ENCODE peak calls at places on chromosomes 12 and 14, in eight cellular contexts. One of them, this sample, is unnamed.

GRCh38 chr12:16499617-16500016 is 106.3 kb downstream of the LMO3 start:
- DNase-seq in lower leg skin: no peak
- DNase-seq in IMR-90: no peak
- DNase-seq in AG04450: no peak
- DNase-seq in WERI-Rb-1: no peak
- DNase-seq in ascending aorta: no peak
- DNase-seq in thyroid gland: no peak
- DNase-seq in heart right ventricle: no peak
- DNase-seq in this sample: no peak

GRCh38 chr12:115840159-115840558 is 437.3 kb downstream of the MED13L start:
- DNase-seq in lower leg skin: no peak
- DNase-seq in IMR-90: no peak
- DNase-seq in AG04450: no peak
- DNase-seq in WERI-Rb-1: no peak
- DNase-seq in ascending aorta: no peak
- DNase-seq in thyroid gland: no peak
- DNase-seq in heart right ventricle: no peak
- DNase-seq in this sample: no peak

GRCh38 chr12:58795825-58796224 is 124.5 kb downstream of the LRIG3 start:
- DNase-seq in lower leg skin: no peak
- DNase-seq in IMR-90: no peak
- DNase-seq in AG04450: no peak
- DNase-seq in WERI-Rb-1: no peak
- DNase-seq in ascending aorta: no peak
- DNase-seq in thyroid gland: no peak
- DNase-seq in heart right ventricle: no peak
- DNase-seq in this sample: no peak

GRCh38 chr14:51004352-51004800 is 60.1 kb upstream of the PYGL start:
- DNase-seq in lower leg skin: no peak
- DNase-seq in IMR-90: no peak
- DNase-seq in AG04450: no peak
- DNase-seq in WERI-Rb-1: no peak
- DNase-seq in ascending aorta: no peak
- DNase-seq in thyroid gland: peak
- DNase-seq in heart right ventricle: no peak
- DNase-seq in this sample: no peak

GRCh38 chr14:76531085-76531484 is 155.1 kb downstream of the ESRRB start:
- DNase-seq in lower leg skin: no peak
- DNase-seq in IMR-90: no peak
- DNase-seq in AG04450: no peak
- DNase-seq in WERI-Rb-1: no peak
- DNase-seq in ascending aorta: no peak
- DNase-seq in thyroid gland: no peak
- DNase-seq in heart right ventricle: no peak
- DNase-seq in this sample: no peak

GRCh38 chr14:34030864-34031263 is 80.0 kb upstream of the EGLN3 start:
- DNase-seq in lower leg skin: no peak
- DNase-seq in IMR-90: peak
- DNase-seq in AG04450: peak
- DNase-seq in WERI-Rb-1: no peak
- DNase-seq in ascending aorta: no peak
- DNase-seq in thyroid gland: no peak
- DNase-seq in heart right ventricle: peak
- DNase-seq in this sample: peak

GRCh38 chr14:100578552-100578951 is 8.7 kb downstream of the BEGAIN start:
- DNase-seq in lower leg skin: peak
- DNase-seq in IMR-90: peak
- DNase-seq in AG04450: no peak
- DNase-seq in WERI-Rb-1: no peak
- DNase-seq in ascending aorta: no peak
- DNase-seq in thyroid gland: no peak
- DNase-seq in heart right ventricle: no peak
- DNase-seq in this sample: no peak

GRCh38 chr14:103108749-103109207 is 14.3 kb downstream of the EXOC3L4 start:
- DNase-seq in lower leg skin: no peak
- DNase-seq in IMR-90: peak
- DNase-seq in AG04450: no peak
- DNase-seq in WERI-Rb-1: peak
- DNase-seq in ascending aorta: no peak
- DNase-seq in thyroid gland: no peak
- DNase-seq in heart right ventricle: no peak
- DNase-seq in this sample: no peak

GRCh38 chr14:105855246-105855892 is 329.0 kb downstream of the TMEM121 start:
- DNase-seq in lower leg skin: peak
- DNase-seq in IMR-90: no peak
- DNase-seq in AG04450: no peak
- DNase-seq in WERI-Rb-1: no peak
- DNase-seq in ascending aorta: no peak
- DNase-seq in thyroid gland: no peak
- DNase-seq in heart right ventricle: peak
- DNase-seq in this sample: peak

GRCh38 chr12:121252712-121253345 is 42.9 kb downstream of the P2RX4 start:
- DNase-seq in lower leg skin: no peak
- DNase-seq in IMR-90: no peak
- DNase-seq in AG04450: no peak
- DNase-seq in WERI-Rb-1: no peak
- DNase-seq in ascending aorta: no peak
- DNase-seq in thyroid gland: no peak
- DNase-seq in heart right ventricle: no peak
- DNase-seq in this sample: no peak

GRCh38 chr12:112170376-112170775 is 45.0 kb downstream of the TRAFD1 start:
- DNase-seq in lower leg skin: no peak
- DNase-seq in IMR-90: no peak
- DNase-seq in AG04450: no peak
- DNase-seq in WERI-Rb-1: peak
- DNase-seq in ascending aorta: peak
- DNase-seq in thyroid gland: no peak
- DNase-seq in heart right ventricle: no peak
- DNase-seq in this sample: peak

GRCh38 chr14:68694516-68695235 is 98.2 kb downstream of the ZFP36L1 start:
- DNase-seq in lower leg skin: peak
- DNase-seq in IMR-90: peak
- DNase-seq in AG04450: no peak
- DNase-seq in WERI-Rb-1: no peak
- DNase-seq in ascending aorta: no peak
- DNase-seq in thyroid gland: no peak
- DNase-seq in heart right ventricle: no peak
- DNase-seq in this sample: no peak

GRCh38 chr14:65103150-65103760 is 938 bp upstream of the MAX start:
- DNase-seq in lower leg skin: no peak
- DNase-seq in IMR-90: peak
- DNase-seq in AG04450: no peak
- DNase-seq in WERI-Rb-1: peak
- DNase-seq in ascending aorta: no peak
- DNase-seq in thyroid gland: peak
- DNase-seq in heart right ventricle: no peak
- DNase-seq in this sample: no peak

GRCh38 chr12:44972746-44973421 is 78.0 kb downstream of the DBX2 start:
- DNase-seq in lower leg skin: no peak
- DNase-seq in IMR-90: no peak
- DNase-seq in AG04450: no peak
- DNase-seq in WERI-Rb-1: peak
- DNase-seq in ascending aorta: no peak
- DNase-seq in thyroid gland: no peak
- DNase-seq in heart right ventricle: no peak
- DNase-seq in this sample: no peak

GRCh38 chr14:91373591-91374245 is 43.9 kb downstream of the CCDC88C start:
- DNase-seq in lower leg skin: no peak
- DNase-seq in IMR-90: no peak
- DNase-seq in AG04450: no peak
- DNase-seq in WERI-Rb-1: no peak
- DNase-seq in ascending aorta: no peak
- DNase-seq in thyroid gland: no peak
- DNase-seq in heart right ventricle: no peak
- DNase-seq in this sample: no peak

GRCh38 chr12:53063708-53064612 is 14.1 kb downstream of the TNS2 start:
- DNase-seq in lower leg skin: peak
- DNase-seq in IMR-90: peak
- DNase-seq in AG04450: no peak
- DNase-seq in WERI-Rb-1: peak
- DNase-seq in ascending aorta: peak
- DNase-seq in thyroid gland: no peak
- DNase-seq in heart right ventricle: peak
- DNase-seq in this sample: peak

GRCh38 chr14:39247256-39247655 is 13.5 kb downstream of the MIA2 start:
- DNase-seq in lower leg skin: no peak
- DNase-seq in IMR-90: peak
- DNase-seq in AG04450: peak
- DNase-seq in WERI-Rb-1: no peak
- DNase-seq in ascending aorta: no peak
- DNase-seq in thyroid gland: no peak
- DNase-seq in heart right ventricle: no peak
- DNase-seq in this sample: no peak

GRCh38 chr12:94676011-94676709 is 25.8 kb upstream of the TMCC3 start:
- DNase-seq in lower leg skin: no peak
- DNase-seq in IMR-90: no peak
- DNase-seq in AG04450: no peak
- DNase-seq in WERI-Rb-1: no peak
- DNase-seq in ascending aorta: peak
- DNase-seq in thyroid gland: no peak
- DNase-seq in heart right ventricle: peak
- DNase-seq in this sample: peak

GRCh38 chr14:101707285-101707842 is 54.1 kb upstream of the PPP2R5C start:
- DNase-seq in lower leg skin: peak
- DNase-seq in IMR-90: peak
- DNase-seq in AG04450: peak
- DNase-seq in WERI-Rb-1: peak
- DNase-seq in ascending aorta: no peak
- DNase-seq in thyroid gland: peak
- DNase-seq in heart right ventricle: peak
- DNase-seq in this sample: peak

GRCh38 chr12:38783304-38783703 is 122.1 kb downstream of the CPNE8 start:
- DNase-seq in lower leg skin: no peak
- DNase-seq in IMR-90: no peak
- DNase-seq in AG04450: no peak
- DNase-seq in WERI-Rb-1: no peak
- DNase-seq in ascending aorta: no peak
- DNase-seq in thyroid gland: no peak
- DNase-seq in heart right ventricle: no peak
- DNase-seq in this sample: no peak
- TF ChIP-seq CTCF in lower leg skin: no peak
- TF ChIP-seq CTCF in IMR-90: no peak
- TF ChIP-seq CTCF in AG04450: no peak
- TF ChIP-seq CTCF in WERI-Rb-1: no peak
- TF ChIP-seq CTCF in ascending aorta: no peak
- TF ChIP-seq CTCF in thyroid gland: no peak
- TF ChIP-seq CTCF in heart right ventricle: no peak
- TF ChIP-seq CTCF in this sample: no peak

DNA sequence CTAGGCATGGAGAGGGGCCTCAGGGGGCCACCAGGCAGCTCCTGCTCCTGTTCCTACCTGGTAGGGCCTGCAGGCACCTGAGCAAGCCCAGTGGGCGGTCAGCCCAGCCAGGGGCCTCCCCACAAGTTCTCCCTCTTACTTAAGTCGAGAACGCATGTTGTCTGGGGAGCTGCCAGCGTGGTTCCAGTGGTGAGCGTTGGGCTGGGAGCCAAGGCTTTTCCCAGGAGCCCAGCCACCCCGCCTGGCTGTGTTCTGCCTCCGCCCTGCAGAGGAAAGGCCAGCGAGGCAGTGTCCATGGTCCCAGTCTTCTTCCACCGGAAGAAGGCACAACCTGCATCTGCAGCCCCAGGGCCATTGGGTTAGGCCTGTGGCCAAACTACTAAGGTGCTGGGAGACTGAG is 1.4 kb downstream of the C14orf180 start:
- DNase-seq in lower leg skin: no peak
- DNase-seq in IMR-90: peak
- DNase-seq in AG04450: no peak
- DNase-seq in WERI-Rb-1: no peak
- DNase-seq in ascending aorta: no peak
- DNase-seq in thyroid gland: peak
- DNase-seq in heart right ventricle: peak
- DNase-seq in this sample: peak
- H3K4me3 ChIP-seq in lower leg skin: no peak
- H3K4me3 ChIP-seq in IMR-90: no peak
- H3K4me3 ChIP-seq in AG04450: no peak
- H3K4me3 ChIP-seq in WERI-Rb-1: no peak
- H3K4me3 ChIP-seq in ascending aorta: no peak
- H3K4me3 ChIP-seq in thyroid gland: no peak
- H3K4me3 ChIP-seq in heart right ventricle: peak
- H3K4me3 ChIP-seq in this sample: peak

DNA sequence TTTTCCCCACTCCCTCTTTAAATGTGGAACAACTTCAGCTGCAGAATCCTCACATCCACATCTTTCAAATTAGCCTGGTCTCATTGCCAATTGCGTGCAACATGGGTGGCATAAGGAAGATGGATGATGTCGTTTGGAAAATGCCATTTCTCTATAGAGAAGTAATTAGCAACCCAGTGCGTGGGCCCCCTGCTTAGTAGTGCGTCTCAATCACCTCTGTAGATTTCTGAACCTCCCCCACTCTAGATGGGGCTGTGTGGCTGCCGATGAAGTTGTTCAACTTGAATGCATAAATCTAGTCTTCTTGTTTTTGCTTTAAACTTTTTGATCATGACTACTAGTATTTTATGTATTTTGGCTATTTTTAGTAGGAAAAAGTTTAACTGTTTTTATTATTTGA is 358.3 kb downstream of the DIO2 start:
- DNase-seq in lower leg skin: no peak
- DNase-seq in IMR-90: no peak
- DNase-seq in AG04450: no peak
- DNase-seq in WERI-Rb-1: no peak
- DNase-seq in ascending aorta: no peak
- DNase-seq in thyroid gland: no peak
- DNase-seq in heart right ventricle: no peak
- DNase-seq in this sample: no peak
- TF ChIP-seq CTCF in lower leg skin: no peak
- TF ChIP-seq CTCF in IMR-90: no peak
- TF ChIP-seq CTCF in AG04450: no peak
- TF ChIP-seq CTCF in WERI-Rb-1: no peak
- TF ChIP-seq CTCF in ascending aorta: no peak
- TF ChIP-seq CTCF in thyroid gland: no peak
- TF ChIP-seq CTCF in heart right ventricle: no peak
- TF ChIP-seq CTCF in this sample: no peak

DNA sequence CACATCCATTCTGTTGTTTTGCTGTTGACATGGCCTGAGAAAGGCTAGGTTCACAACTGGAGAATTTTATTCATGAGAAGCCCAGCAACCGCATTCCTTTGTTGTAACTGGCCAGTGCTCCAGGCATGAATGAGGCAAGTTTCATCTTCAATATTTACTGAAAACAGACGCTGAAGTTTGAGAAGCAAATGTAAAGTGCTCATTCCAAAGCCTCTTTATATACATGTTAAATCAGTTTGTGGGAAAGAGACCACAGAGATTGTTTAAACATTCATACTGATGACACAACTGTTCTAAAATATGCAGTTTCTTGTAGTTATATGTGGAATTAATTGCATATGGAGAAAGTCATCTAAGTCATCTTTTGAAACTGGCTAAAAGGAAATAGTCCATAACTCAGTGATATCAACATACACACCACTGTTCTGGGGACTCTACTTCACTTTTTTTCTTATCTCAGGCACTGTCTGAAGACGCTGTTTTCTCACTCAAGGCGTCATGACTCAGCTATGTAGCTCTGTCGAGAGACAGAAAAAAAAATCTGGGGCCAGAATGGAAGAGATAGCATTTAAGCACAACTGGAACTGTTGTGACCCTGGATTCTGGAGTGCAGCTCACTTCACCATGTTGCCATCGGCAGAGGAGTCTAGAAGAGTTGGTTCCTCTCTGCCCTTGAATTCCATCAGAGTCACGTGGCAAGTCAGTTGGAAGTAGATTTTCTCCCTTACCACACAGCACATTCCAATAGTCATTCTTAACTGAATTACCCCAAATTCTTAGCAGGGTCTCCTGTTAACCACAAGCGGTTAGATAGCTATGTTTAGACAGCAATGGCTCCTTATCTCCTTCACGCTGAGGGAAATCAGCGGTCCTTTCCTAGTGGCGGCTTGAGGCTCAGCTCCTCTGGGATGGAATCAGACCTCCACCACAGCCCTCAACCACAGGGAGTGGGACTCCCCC is 258.4 kb upstream of the HMGA2 start:
- DNase-seq in lower leg skin: no peak
- DNase-seq in IMR-90: peak
- DNase-seq in AG04450: peak
- DNase-seq in WERI-Rb-1: no peak
- DNase-seq in ascending aorta: no peak
- DNase-seq in thyroid gland: no peak
- DNase-seq in heart right ventricle: no peak
- DNase-seq in this sample: no peak
- H3K4me3 ChIP-seq in lower leg skin: no peak
- H3K4me3 ChIP-seq in IMR-90: peak
- H3K4me3 ChIP-seq in AG04450: peak
- H3K4me3 ChIP-seq in WERI-Rb-1: no peak
- H3K4me3 ChIP-seq in ascending aorta: no peak
- H3K4me3 ChIP-seq in thyroid gland: no peak
- H3K4me3 ChIP-seq in heart right ventricle: no peak
- H3K4me3 ChIP-seq in this sample: no peak

This sample was measured in heart left ventricle.